ENCODE peak calls at places on chromosomes 5 and 9, in four cellular contexts. D is MM.1S, T is PC-9, U is cardiac muscle cell. R is an unnamed sample.

GRCh38 chr5:109630109-109630508 is 59.6 kb upstream of the MAN2A1 start:
- DNase-seq in D (no peak), T (no peak), U (peak), R (no peak)

GRCh38 chr5:18985397-18985796 is 1002.6 kb downstream of the CDH18 start:
- DNase-seq in D (no peak), T (no peak), U (no peak), R (no peak)

GRCh38 chr9:23117621-23118020 is 671.0 kb downstream of the DMRTA1 start:
- DNase-seq in D (no peak), T (no peak), U (no peak), R (peak)

GRCh38 chr9:10703139-10703538 is 90.3 kb upstream of the PTPRD start:
- DNase-seq in D (no peak), T (no peak), U (no peak), R (no peak)

GRCh38 chr5:137649228-137649890 is 86.5 kb downstream of the KLHL3 start:
- DNase-seq in D (no peak), T (no peak), U (peak), R (no peak)

GRCh38 chr5:170495796-170496195 is 8.0 kb upstream of the KCNIP1 start:
- DNase-seq in D (no peak), T (no peak), U (no peak), R (no peak)

GRCh38 chr9:128094166-128094949 is 26.3 kb downstream of the SLC25A25 start:
- DNase-seq in D (no peak), T (peak), U (peak), R (peak)

GRCh38 chr5:177432143-177432904 is 5.8 kb downstream of the GRK6 start:
- DNase-seq in D (no peak), T (no peak), U (no peak), R (no peak)

GRCh38 chr5:112417931-112418358 is 1.1 kb downstream of the EPB41L4A start:
- DNase-seq in D (peak), T (peak), U (peak), R (no peak)

GRCh38 chr5:175523292-175523691 is 44.9 kb downstream of the SFXN1 start:
- DNase-seq in D (no peak), T (no peak), U (no peak), R (no peak)

GRCh38 chr5:99156688-99157087 is 227.9 kb upstream of the CHD1 start:
- DNase-seq in D (peak), T (no peak), U (no peak), R (no peak)

GRCh38 chr9:91814214-91814613 is 135.8 kb downstream of the ROR2 start:
- DNase-seq in D (no peak), T (no peak), U (no peak), R (no peak)

DNA sequence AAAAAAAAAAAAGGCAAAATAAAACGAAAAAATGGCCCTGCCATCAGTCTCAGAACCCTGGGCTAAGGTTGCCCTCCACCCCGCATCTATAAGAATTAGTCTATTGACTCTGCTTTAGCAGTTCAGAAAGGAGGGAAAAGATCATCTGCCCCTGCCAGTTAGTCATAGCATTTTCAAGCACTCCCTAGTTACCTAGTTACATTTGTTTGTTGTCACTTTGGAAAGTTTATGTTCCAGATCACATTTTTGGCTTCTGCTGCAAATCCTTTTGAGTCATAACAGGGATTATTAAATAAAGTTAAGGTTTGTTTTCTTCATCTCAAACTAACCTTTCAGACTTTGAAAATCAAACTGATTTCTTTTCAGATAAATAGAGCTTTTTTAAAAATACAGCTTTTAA is 52.1 kb downstream of the AQP7 start:
- DNase-seq in D (no peak), T (peak), U (peak), R (no peak)
- H3K27ac ChIP-seq in D (no peak), T (peak), U (no peak), R (no peak)

GRCh38 chr9:85421641-85422040 is 320.1 kb downstream of the AGTPBP1 start:
- DNase-seq in D (no peak), T (no peak), U (no peak), R (no peak)
- H3K27ac ChIP-seq in D (no peak), T (no peak), U (no peak), R (no peak)

GRCh38 chr5:1506242-1507015 is 17.3 kb downstream of the LPCAT1 start:
- DNase-seq in D (no peak), T (no peak), U (no peak), R (no peak)

GRCh38 chr5:1504617-1505016 is 19.1 kb downstream of the LPCAT1 start:
- DNase-seq in D (no peak), T (no peak), U (no peak), R (no peak)

GRCh38 chr5:1504244-1504595 is 19.5 kb downstream of the LPCAT1 start:
- DNase-seq in D (no peak), T (no peak), U (no peak), R (no peak)

GRCh38 chr5:1507016-1507375 is 16.8 kb downstream of the LPCAT1 start:
- DNase-seq in D (no peak), T (no peak), U (no peak), R (no peak)

GRCh38 chr5:1505506-1506241 is 18.1 kb downstream of the LPCAT1 start:
- DNase-seq in D (no peak), T (no peak), U (no peak), R (no peak)
- H3K27ac ChIP-seq in D (no peak), T (no peak), U (no peak), R (no peak)

GRCh38 chr5:52262844-52263243 is 524.9 kb upstream of the ITGA1 start:
- DNase-seq in D (peak), T (no peak), U (no peak), R (no peak)
- H3K27ac ChIP-seq in D (peak), T (no peak), U (no peak), R (no peak)

GRCh38 chr5:145072880-145073279 is 762.3 kb downstream of the PRELID2 start:
- DNase-seq in D (no peak), T (no peak), U (no peak), R (no peak)
- H3K27ac ChIP-seq in D (no peak), T (no peak), U (no peak), R (no peak)

DNA sequence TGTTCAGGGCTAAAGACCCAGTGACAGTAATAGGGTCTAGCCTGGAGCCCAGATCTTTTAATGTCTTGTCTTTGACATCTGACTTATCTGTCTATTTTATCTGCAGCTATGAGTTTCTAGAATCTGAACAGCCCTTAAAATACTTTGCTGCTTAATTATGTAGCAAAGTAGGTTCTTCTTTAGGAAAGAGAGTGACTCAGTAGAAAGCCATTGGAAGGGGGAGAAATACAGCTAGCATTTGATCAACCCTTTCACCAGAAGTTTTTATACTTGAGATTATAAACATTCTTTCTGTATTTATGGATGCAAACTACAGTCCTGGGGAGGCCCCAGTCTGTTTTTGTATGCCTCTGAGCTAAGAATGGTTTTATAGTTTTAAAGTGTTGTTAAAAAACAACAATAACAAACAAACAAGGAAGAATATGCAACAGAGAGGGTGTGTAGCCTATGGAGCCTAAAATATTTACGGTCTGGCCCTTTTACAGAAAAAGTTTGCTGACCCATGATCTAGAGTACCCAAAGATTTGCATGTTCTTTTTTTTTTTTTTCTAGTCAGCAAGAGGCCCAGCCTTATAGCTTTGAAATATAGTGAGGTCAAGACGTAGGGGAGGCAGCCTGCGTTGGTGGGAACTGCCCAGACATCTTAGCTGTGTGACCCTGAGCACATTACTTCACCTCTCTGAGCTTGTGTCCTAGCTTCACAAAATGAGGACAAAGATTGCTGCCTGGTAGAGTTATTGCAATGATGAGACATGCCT is 9.7 kb downstream of the GSN start:
- DNase-seq in D (no peak), T (no peak), U (peak), R (no peak)
- H3K27ac ChIP-seq in D (no peak), T (peak), U (no peak), R (peak)

GRCh38 chr9:78697653-78698052 is 400.7 kb downstream of the PSAT1 start:
- DNase-seq in D (no peak), T (no peak), U (no peak), R (no peak)
- H3K27ac ChIP-seq in D (no peak), T (no peak), U (no peak), R (no peak)